ENCODE peak calls at places on chromosomes 5 and 9, in nine cellular contexts. I is Peyer's patch, Z is IMR-90, U is K562, M is ovary, E is neural progenitor cell, V is body of pancreas, O is astrocyte, Y is thoracic aorta. A is an unnamed sample. For H3K36me3, the result is how much of the 10 kb centered on the place peaks cover.

GRCh38 chr5:104635216-104635615 is 1072.6 kb upstream of the NUDT12 start:
- DNase-seq in I (no peak), Z (peak), U (no peak), M (no peak), E (no peak), V (no peak), O (peak), Y (no peak), A (no peak)

GRCh38 chr5:141430332-141431113 is at the start of gene PCDHGA12:
- DNase-seq in I (no peak), Z (peak), U (peak), M (peak), E (no peak), V (no peak), O (peak), Y (no peak), A (no peak)

GRCh38 chr5:11385251-11385900 is 518.9 kb downstream of the CTNND2 start:
- DNase-seq in I (no peak), Z (no peak), U (no peak), M (no peak), E (peak), V (no peak), O (peak), Y (no peak), A (no peak)

GRCh38 chr9:127178646-127179632 is 56.5 kb upstream of the ANGPTL2 start:
- DNase-seq in I (peak), Z (no peak), U (no peak), M (peak), E (peak), V (peak), O (no peak), Y (no peak), A (no peak)

GRCh38 chr9:115107701-115108100 is 10.3 kb downstream of the TNC start:
- DNase-seq in I (no peak), Z (no peak), U (no peak), M (no peak), E (no peak), V (peak), O (peak), Y (no peak), A (no peak)

GRCh38 chr5:53419247-53419646 is 61.2 kb upstream of the FST start:
- DNase-seq in I (no peak), Z (peak), U (no peak), M (no peak), E (no peak), V (no peak), O (peak), Y (no peak), A (no peak)

GRCh38 chr9:98231770-98232478 is 23.5 kb downstream of the TBC1D2 start:
- DNase-seq in I (no peak), Z (peak), U (no peak), M (no peak), E (no peak), V (no peak), O (peak), Y (no peak), A (peak)

GRCh38 chr5:170634236-170634990 is 130.6 kb downstream of the KCNIP1 start:
- DNase-seq in I (no peak), Z (no peak), U (no peak), M (no peak), E (no peak), V (no peak), O (no peak), Y (no peak), A (no peak)

GRCh38 chr5:6856658-6857057 is 143.4 kb downstream of the TENT4A start:
- DNase-seq in I (no peak), Z (no peak), U (no peak), M (no peak), E (no peak), V (no peak), O (no peak), Y (no peak), A (no peak)

GRCh38 chr5:160390787-160391696 is 8.8 kb downstream of the FAM200C start:
- DNase-seq in I (no peak), Z (peak), U (no peak), M (no peak), E (peak), V (no peak), O (peak), Y (no peak), A (no peak)

GRCh38 chr9:134403682-134404301 is 77.5 kb downstream of the RXRA start:
- DNase-seq in I (peak), Z (peak), U (no peak), M (peak), E (no peak), V (peak), O (peak), Y (peak), A (peak)
- H3K4me3 ChIP-seq in I (no peak), Z (no peak), U (no peak), M (no peak), E (no peak), V (no peak), O (no peak), Y (peak), A (no peak)

GRCh38 chr9:81634915-81635516 is 54.3 kb downstream of the TLE1 start:
- DNase-seq in I (no peak), Z (peak), U (no peak), M (no peak), E (no peak), V (no peak), O (peak), Y (no peak), A (peak)

GRCh38 chr9:81634437-81634836 is 54.9 kb downstream of the TLE1 start:
- DNase-seq in I (no peak), Z (no peak), U (no peak), M (no peak), E (no peak), V (no peak), O (no peak), Y (no peak), A (no peak)

GRCh38 chr9:81635526-81636279 is 53.6 kb downstream of the TLE1 start:
- DNase-seq in I (no peak), Z (peak), U (no peak), M (no peak), E (no peak), V (no peak), O (peak), Y (no peak), A (no peak)

GRCh38 chr9:81632599-81632998 is 56.7 kb downstream of the TLE1 start:
- DNase-seq in I (no peak), Z (peak), U (no peak), M (no peak), E (no peak), V (no peak), O (peak), Y (no peak), A (no peak)

GRCh38 chr9:81633952-81634421 is 55.4 kb downstream of the TLE1 start:
- DNase-seq in I (peak), Z (no peak), U (no peak), M (no peak), E (peak), V (no peak), O (no peak), Y (no peak), A (no peak)
- H3K36me3 ChIP-seq in I (under half), Z (under half), U (under half), M (under half), E (under half), V (under half), O (under half), Y (under half), A (under half)

GRCh38 chr5:56142620-56143431 is 90.3 kb downstream of the ANKRD55 start:
- DNase-seq in I (no peak), Z (no peak), U (no peak), M (no peak), E (no peak), V (peak), O (no peak), Y (no peak), A (no peak)
- H3K4me3 ChIP-seq in I (no peak), Z (no peak), U (no peak), M (no peak), E (no peak), V (no peak), O (no peak), Y (no peak), A (no peak)

GRCh38 chr5:95760291-95761191 is 29.4 kb downstream of the RHOBTB3 start:
- DNase-seq in I (no peak), Z (peak), U (no peak), M (no peak), E (no peak), V (no peak), O (peak), Y (no peak), A (peak)
- H3K36me3 ChIP-seq in I (under half), Z (under half), U (half or more), M (under half), E (under half), V (under half), O (under half), Y (under half), A (half or more)

GRCh38 chr9:92603990-92604389 is 65.9 kb downstream of the IPPK start:
- DNase-seq in I (no peak), Z (no peak), U (no peak), M (no peak), E (no peak), V (no peak), O (no peak), Y (no peak), A (no peak)

GRCh38 chr9:92600075-92600741 is 64.4 kb upstream of the ECM2 start:
- DNase-seq in I (no peak), Z (no peak), U (no peak), M (no peak), E (no peak), V (no peak), O (no peak), Y (no peak), A (peak)

GRCh38 chr9:92603100-92603499 is 66.8 kb downstream of the IPPK start:
- DNase-seq in I (no peak), Z (no peak), U (no peak), M (no peak), E (no peak), V (no peak), O (no peak), Y (no peak), A (no peak)

GRCh38 chr9:92598382-92598781 is 62.6 kb upstream of the ECM2 start:
- DNase-seq in I (no peak), Z (no peak), U (no peak), M (no peak), E (no peak), V (no peak), O (no peak), Y (no peak), A (no peak)

GRCh38 chr9:92600742-92601261 is 65.0 kb upstream of the ECM2 start:
- DNase-seq in I (no peak), Z (peak), U (no peak), M (no peak), E (no peak), V (no peak), O (peak), Y (no peak), A (peak)
- H3K4me3 ChIP-seq in I (no peak), Z (no peak), U (no peak), M (no peak), E (no peak), V (no peak), O (no peak), Y (peak), A (no peak)

GRCh38 chr5:173091981-173092380 is 35.8 kb downstream of the CREBRF start:
- DNase-seq in I (no peak), Z (no peak), U (no peak), M (no peak), E (no peak), V (no peak), O (no peak), Y (no peak), A (no peak)

GRCh38 chr5:173090626-173091025 is 34.5 kb downstream of the CREBRF start:
- DNase-seq in I (no peak), Z (no peak), U (no peak), M (no peak), E (peak), V (no peak), O (no peak), Y (no peak), A (no peak)

GRCh38 chr5:173094012-173094661 is 38.0 kb downstream of the CREBRF start:
- DNase-seq in I (no peak), Z (peak), U (no peak), M (no peak), E (no peak), V (no peak), O (peak), Y (no peak), A (no peak)

GRCh38 chr5:173093597-173093996 is 37.4 kb downstream of the CREBRF start:
- DNase-seq in I (peak), Z (no peak), U (no peak), M (no peak), E (no peak), V (peak), O (no peak), Y (no peak), A (peak)

DNA sequence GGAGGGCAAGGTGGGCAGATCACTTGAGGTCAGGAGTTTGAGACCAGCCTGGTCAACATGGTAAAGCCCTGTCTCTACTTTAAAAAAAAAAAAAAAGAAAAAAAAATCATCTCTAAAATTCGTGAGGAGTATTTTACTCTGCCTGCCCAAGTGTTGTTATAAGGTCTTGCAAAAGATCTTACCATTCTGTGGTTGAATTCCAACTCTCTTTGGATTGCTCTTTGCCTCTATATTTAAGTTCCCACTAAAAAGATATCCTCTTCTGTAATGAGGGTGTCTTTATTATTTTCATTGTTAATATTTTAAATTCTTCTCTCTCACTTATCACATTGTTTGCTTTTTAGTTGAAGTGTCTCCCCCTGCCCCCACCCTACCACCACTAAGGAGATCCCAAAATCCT is 33.4 kb downstream of the CREBRF start:
- DNase-seq in I (no peak), Z (no peak), U (no peak), M (no peak), E (no peak), V (no peak), O (no peak), Y (no peak), A (no peak)
- H3K36me3 ChIP-seq in I (under half), Z (under half), U (under half), M (under half), E (under half), V (under half), O (under half), Y (under half), A (under half)

GRCh38 chr9:112074250-112075008 is 100.7 kb downstream of the SUSD1 start:
- DNase-seq in I (no peak), Z (peak), U (peak), M (peak), E (peak), V (peak), O (peak), Y (no peak), A (peak)
- H3K4me3 ChIP-seq in I (no peak), Z (no peak), U (no peak), M (no peak), E (no peak), V (no peak), O (no peak), Y (no peak), A (no peak)

GRCh38 chr9:136978073-136978864 is 965 bp downstream of the PTGDS start:
- DNase-seq in I (peak), Z (peak), U (peak), M (peak), E (peak), V (peak), O (no peak), Y (no peak), A (peak)
- H3K36me3 ChIP-seq in I (under half), Z (under half), U (under half), M (under half), E (under half), V (under half), O (under half), Y (under half), A (under half)